ENCODE peak calls at places on chromosomes 16 and 17, in ten cellular contexts. One of them, this sample, is unnamed.

GRCh38 chr17:74971069-74971841 is 1.3 kb downstream of the HID1 start:
- DNase-seq in AG04450: no peak
- DNase-seq in ascending aorta: no peak
- DNase-seq in heart right ventricle: no peak
- DNase-seq in neural progenitor cell: no peak
- DNase-seq in vagina: no peak
- DNase-seq in HepG2: no peak
- DNase-seq in left lung: peak
- DNase-seq in right atrium auricular region: no peak
- DNase-seq in fibroblast of lung: no peak
- DNase-seq in this sample: no peak

GRCh38 chr17:58703137-58703846 is 10.9 kb downstream of the RAD51C start:
- DNase-seq in right atrium auricular region: no peak
- DNase-seq in left lung: no peak
- DNase-seq in neural progenitor cell: no peak
- DNase-seq in HepG2: no peak
- DNase-seq in ascending aorta: no peak
- DNase-seq in heart right ventricle: no peak
- DNase-seq in vagina: no peak
- DNase-seq in AG04450: no peak
- DNase-seq in fibroblast of lung: peak
- DNase-seq in this sample: no peak

GRCh38 chr17:64006361-64007088 is 8.4 kb downstream of the PRR29 start:
- DNase-seq in heart right ventricle: peak
- DNase-seq in neural progenitor cell: no peak
- DNase-seq in HepG2: peak
- DNase-seq in vagina: peak
- DNase-seq in ascending aorta: peak
- DNase-seq in AG04450: no peak
- DNase-seq in left lung: no peak
- DNase-seq in right atrium auricular region: peak
- DNase-seq in fibroblast of lung: no peak
- DNase-seq in this sample: peak

GRCh38 chr16:22007509-22008214 is at the start of gene MOSMO:
- DNase-seq in vagina: no peak
- DNase-seq in HepG2: peak
- DNase-seq in heart right ventricle: peak
- DNase-seq in AG04450: no peak
- DNase-seq in right atrium auricular region: peak
- DNase-seq in left lung: peak
- DNase-seq in fibroblast of lung: peak
- DNase-seq in neural progenitor cell: peak
- DNase-seq in ascending aorta: peak
- DNase-seq in this sample: no peak

GRCh38 chr17:41645371-41646063 is 21.1 kb upstream of the KRT17 start:
- DNase-seq in heart right ventricle: no peak
- DNase-seq in HepG2: peak
- DNase-seq in neural progenitor cell: no peak
- DNase-seq in fibroblast of lung: peak
- DNase-seq in right atrium auricular region: no peak
- DNase-seq in AG04450: no peak
- DNase-seq in ascending aorta: no peak
- DNase-seq in vagina: no peak
- DNase-seq in left lung: no peak
- DNase-seq in this sample: no peak

GRCh38 chr17:41452276-41452675 is 11.5 kb upstream of the KRT38 start:
- DNase-seq in fibroblast of lung: no peak
- DNase-seq in neural progenitor cell: no peak
- DNase-seq in ascending aorta: no peak
- DNase-seq in HepG2: no peak
- DNase-seq in vagina: no peak
- DNase-seq in AG04450: no peak
- DNase-seq in left lung: no peak
- DNase-seq in right atrium auricular region: no peak
- DNase-seq in heart right ventricle: no peak
- DNase-seq in this sample: no peak

GRCh38 chr16:82655315-82655714 is 28.5 kb downstream of the CDH13 start:
- DNase-seq in HepG2: no peak
- DNase-seq in ascending aorta: no peak
- DNase-seq in neural progenitor cell: no peak
- DNase-seq in right atrium auricular region: no peak
- DNase-seq in AG04450: peak
- DNase-seq in heart right ventricle: peak
- DNase-seq in fibroblast of lung: peak
- DNase-seq in left lung: no peak
- DNase-seq in vagina: no peak
- DNase-seq in this sample: no peak

GRCh38 chr17:7969434-7969833 is 33.0 kb upstream of the GUCY2D start:
- DNase-seq in heart right ventricle: no peak
- DNase-seq in HepG2: no peak
- DNase-seq in right atrium auricular region: no peak
- DNase-seq in vagina: no peak
- DNase-seq in neural progenitor cell: no peak
- DNase-seq in fibroblast of lung: no peak
- DNase-seq in AG04450: no peak
- DNase-seq in left lung: no peak
- DNase-seq in ascending aorta: no peak
- DNase-seq in this sample: no peak

GRCh38 chr17:20922128-20922670 is 120.6 kb downstream of the USP22 start:
- DNase-seq in HepG2: no peak
- DNase-seq in neural progenitor cell: no peak
- DNase-seq in ascending aorta: no peak
- DNase-seq in fibroblast of lung: peak
- DNase-seq in heart right ventricle: peak
- DNase-seq in vagina: no peak
- DNase-seq in AG04450: no peak
- DNase-seq in right atrium auricular region: no peak
- DNase-seq in left lung: no peak
- DNase-seq in this sample: no peak

GRCh38 chr17:55641559-55642160 is 81.0 kb downstream of the TMEM100 start:
- DNase-seq in heart right ventricle: peak
- DNase-seq in neural progenitor cell: peak
- DNase-seq in ascending aorta: peak
- DNase-seq in HepG2: peak
- DNase-seq in fibroblast of lung: peak
- DNase-seq in AG04450: peak
- DNase-seq in vagina: no peak
- DNase-seq in right atrium auricular region: peak
- DNase-seq in left lung: no peak
- DNase-seq in this sample: no peak

GRCh38 chr16:51392651-51393187 is 241.6 kb upstream of the SALL1 start:
- DNase-seq in neural progenitor cell: peak
- DNase-seq in ascending aorta: no peak
- DNase-seq in HepG2: no peak
- DNase-seq in left lung: no peak
- DNase-seq in heart right ventricle: no peak
- DNase-seq in vagina: no peak
- DNase-seq in AG04450: peak
- DNase-seq in fibroblast of lung: peak
- DNase-seq in right atrium auricular region: no peak
- DNase-seq in this sample: no peak

GRCh38 chr17:59669411-59669810 is 37.8 kb downstream of the PTRH2 start:
- DNase-seq in ascending aorta: no peak
- DNase-seq in vagina: no peak
- DNase-seq in heart right ventricle: no peak
- DNase-seq in left lung: no peak
- DNase-seq in neural progenitor cell: no peak
- DNase-seq in right atrium auricular region: no peak
- DNase-seq in AG04450: no peak
- DNase-seq in fibroblast of lung: no peak
- DNase-seq in HepG2: no peak
- DNase-seq in this sample: no peak

GRCh38 chr17:82350182-82351030 is 8.6 kb upstream of the TEX19 start:
- DNase-seq in neural progenitor cell: no peak
- DNase-seq in left lung: no peak
- DNase-seq in ascending aorta: no peak
- DNase-seq in vagina: no peak
- DNase-seq in right atrium auricular region: no peak
- DNase-seq in fibroblast of lung: no peak
- DNase-seq in heart right ventricle: no peak
- DNase-seq in AG04450: no peak
- DNase-seq in HepG2: no peak
- DNase-seq in this sample: no peak

GRCh38 chr16:73058616-73059409 is 10.9 kb upstream of the ZFHX3 start:
- DNase-seq in AG04450: no peak
- DNase-seq in neural progenitor cell: peak
- DNase-seq in fibroblast of lung: peak
- DNase-seq in heart right ventricle: peak
- DNase-seq in right atrium auricular region: no peak
- DNase-seq in vagina: no peak
- DNase-seq in left lung: peak
- DNase-seq in HepG2: no peak
- DNase-seq in ascending aorta: no peak
- DNase-seq in this sample: no peak

GRCh38 chr17:48011405-48012150 is 26.0 kb downstream of the COPZ2 start:
- DNase-seq in AG04450: no peak
- DNase-seq in left lung: no peak
- DNase-seq in right atrium auricular region: no peak
- DNase-seq in neural progenitor cell: peak
- DNase-seq in vagina: no peak
- DNase-seq in HepG2: peak
- DNase-seq in fibroblast of lung: peak
- DNase-seq in ascending aorta: no peak
- DNase-seq in heart right ventricle: no peak
- DNase-seq in this sample: no peak

GRCh38 chr17:45948881-45949624 is 50.0 kb upstream of the STH start:
- DNase-seq in right atrium auricular region: peak
- DNase-seq in heart right ventricle: peak
- DNase-seq in neural progenitor cell: peak
- DNase-seq in HepG2: peak
- DNase-seq in ascending aorta: peak
- DNase-seq in vagina: no peak
- DNase-seq in AG04450: peak
- DNase-seq in fibroblast of lung: peak
- DNase-seq in left lung: peak
- DNase-seq in this sample: peak

DNA sequence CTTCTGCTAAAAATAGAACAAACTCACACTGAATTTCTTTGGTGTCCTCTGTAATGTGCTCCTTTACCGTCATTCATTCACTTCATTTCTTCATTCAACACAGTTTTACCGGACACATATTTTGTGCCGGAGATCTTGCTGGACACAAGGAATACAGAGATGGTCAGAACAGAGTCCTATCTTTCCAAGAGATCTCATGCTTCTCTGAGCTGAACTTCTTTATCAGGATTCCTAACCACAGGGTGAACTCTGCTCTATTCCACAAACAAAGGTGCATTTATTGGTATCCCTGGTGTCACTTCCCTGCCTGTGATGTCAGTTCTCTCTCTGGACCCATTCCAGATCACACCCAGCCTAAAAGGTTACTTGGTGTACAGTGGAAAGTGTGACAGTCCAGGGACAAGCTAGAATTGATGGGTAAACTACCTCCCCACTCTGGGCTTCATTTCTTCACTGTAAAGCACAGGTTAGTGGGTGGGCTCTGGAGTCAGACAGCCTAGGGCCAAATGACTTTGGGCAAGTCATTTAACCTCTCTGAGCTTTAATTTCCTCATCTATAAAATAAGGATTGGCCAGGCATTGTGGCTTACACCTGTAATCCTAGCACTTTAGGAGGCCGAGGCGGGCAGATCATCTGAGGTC is 4.2 kb downstream of the IFI35 start:
- DNase-seq in HepG2: peak
- DNase-seq in AG04450: no peak
- DNase-seq in ascending aorta: no peak
- DNase-seq in neural progenitor cell: no peak
- DNase-seq in vagina: no peak
- DNase-seq in fibroblast of lung: no peak
- DNase-seq in heart right ventricle: no peak
- DNase-seq in right atrium auricular region: no peak
- DNase-seq in left lung: no peak
- DNase-seq in this sample: no peak
- H3K27ac ChIP-seq in HepG2: peak
- H3K27ac ChIP-seq in AG04450: no peak
- H3K27ac ChIP-seq in ascending aorta: no peak
- H3K27ac ChIP-seq in neural progenitor cell: no peak
- H3K27ac ChIP-seq in vagina: no peak
- H3K27ac ChIP-seq in fibroblast of lung: no peak
- H3K27ac ChIP-seq in heart right ventricle: no peak
- H3K27ac ChIP-seq in right atrium auricular region: peak
- H3K27ac ChIP-seq in left lung: no peak
- H3K27ac ChIP-seq in this sample: no peak

GRCh38 chr16:3182608-3183444 is 5.2 kb upstream of the OR1F1 start:
- DNase-seq in heart right ventricle: no peak
- DNase-seq in right atrium auricular region: no peak
- DNase-seq in HepG2: peak
- DNase-seq in fibroblast of lung: peak
- DNase-seq in AG04450: no peak
- DNase-seq in left lung: no peak
- DNase-seq in neural progenitor cell: peak
- DNase-seq in ascending aorta: no peak
- DNase-seq in vagina: no peak
- DNase-seq in this sample: no peak
- TF ChIP-seq CTCF in heart right ventricle: peak
- TF ChIP-seq CTCF in right atrium auricular region: no peak
- TF ChIP-seq CTCF in HepG2: peak
- TF ChIP-seq CTCF in fibroblast of lung: peak
- TF ChIP-seq CTCF in AG04450: peak
- TF ChIP-seq CTCF in left lung: peak
- TF ChIP-seq CTCF in neural progenitor cell: peak
- TF ChIP-seq CTCF in ascending aorta: no peak
- TF ChIP-seq CTCF in vagina: peak
- TF ChIP-seq CTCF in this sample: no peak

GRCh38 chr16:75420987-75421819 is 12.1 kb downstream of the CFDP1 start:
- DNase-seq in vagina: no peak
- DNase-seq in neural progenitor cell: peak
- DNase-seq in AG04450: no peak
- DNase-seq in heart right ventricle: peak
- DNase-seq in fibroblast of lung: peak
- DNase-seq in left lung: peak
- DNase-seq in right atrium auricular region: peak
- DNase-seq in HepG2: peak
- DNase-seq in ascending aorta: no peak
- DNase-seq in this sample: no peak
- H3K4me3 ChIP-seq in vagina: no peak
- H3K4me3 ChIP-seq in neural progenitor cell: peak
- H3K4me3 ChIP-seq in AG04450: no peak
- H3K4me3 ChIP-seq in heart right ventricle: no peak
- H3K4me3 ChIP-seq in fibroblast of lung: no peak
- H3K4me3 ChIP-seq in left lung: no peak
- H3K4me3 ChIP-seq in right atrium auricular region: no peak
- H3K4me3 ChIP-seq in HepG2: no peak
- H3K4me3 ChIP-seq in ascending aorta: peak
- H3K4me3 ChIP-seq in this sample: peak

DNA sequence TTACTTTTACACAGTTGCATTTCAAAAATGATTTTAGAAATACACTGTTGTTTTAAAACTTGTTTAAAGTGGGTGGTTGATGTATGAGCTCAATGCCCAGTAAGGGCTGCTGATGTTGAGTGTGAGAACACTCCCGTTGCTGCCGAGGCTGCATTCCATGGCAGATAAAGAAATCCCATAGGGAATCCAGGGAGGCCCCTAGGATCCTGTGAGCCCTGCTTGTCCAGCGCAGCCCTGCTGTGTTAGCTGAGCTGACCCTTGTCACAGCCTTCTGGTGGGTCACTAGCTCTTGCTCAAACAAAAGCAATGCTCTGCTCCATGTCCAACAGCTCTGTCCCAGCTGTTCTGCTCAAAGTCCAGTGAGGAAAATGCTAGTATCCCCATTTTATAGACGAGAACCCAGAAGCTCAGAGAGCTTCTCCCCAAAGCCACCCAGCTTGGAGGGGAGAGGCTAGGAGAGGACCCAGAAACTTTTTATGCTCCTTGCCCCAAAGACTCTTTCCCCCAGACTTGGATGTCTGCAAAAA is 18.6 kb upstream of the COL1A1 start:
- DNase-seq in heart right ventricle: no peak
- DNase-seq in HepG2: peak
- DNase-seq in fibroblast of lung: peak
- DNase-seq in vagina: no peak
- DNase-seq in right atrium auricular region: no peak
- DNase-seq in ascending aorta: no peak
- DNase-seq in neural progenitor cell: peak
- DNase-seq in AG04450: no peak
- DNase-seq in left lung: no peak
- DNase-seq in this sample: peak
- H3K27ac ChIP-seq in heart right ventricle: peak
- H3K27ac ChIP-seq in HepG2: peak
- H3K27ac ChIP-seq in fibroblast of lung: peak
- H3K27ac ChIP-seq in vagina: peak
- H3K27ac ChIP-seq in right atrium auricular region: peak
- H3K27ac ChIP-seq in ascending aorta: peak
- H3K27ac ChIP-seq in neural progenitor cell: peak
- H3K27ac ChIP-seq in AG04450: peak
- H3K27ac ChIP-seq in left lung: peak
- H3K27ac ChIP-seq in this sample: peak